ENCODE peak calls at places on chromosomes 16 and 17, in five cellular contexts. A is kidney, N is fibroblast of lung, K is foreskin fibroblast, W is ascending aorta. B is an unnamed sample.

GRCh38 chr16:64089697-64090096 is 1032.2 kb downstream of the CDH11 start:
- DNase-seq in A (no peak), N (peak), K (peak), W (no peak), B (peak)

GRCh38 chr17:45414997-45415881 is 17.4 kb downstream of the ARHGAP27 start:
- DNase-seq in A (peak), N (no peak), K (no peak), W (no peak), B (no peak)

GRCh38 chr17:77353684-77354419 is 213.1 kb downstream of the SEC14L1 start:
- DNase-seq in A (no peak), N (no peak), K (peak), W (no peak), B (no peak)

GRCh38 chr17:19411641-19412040 is 609 bp downstream of the RNF112 start:
- DNase-seq in A (no peak), N (no peak), K (no peak), W (no peak), B (no peak)

GRCh38 chr16:24257965-24258364 is 1.8 kb downstream of the CACNG3 start:
- DNase-seq in A (no peak), N (peak), K (no peak), W (no peak), B (no peak)

GRCh38 chr16:83494459-83494858 is 313.3 kb upstream of the HSBP1 start:
- DNase-seq in A (no peak), N (no peak), K (no peak), W (no peak), B (no peak)

GRCh38 chr17:75404739-75405364 is 626 bp downstream of the GRB2 start:
- DNase-seq in A (peak), N (no peak), K (peak), W (no peak), B (no peak)

GRCh38 chr16:66612422-66612821 is 7.9 kb downstream of the CMTM3 start:
- DNase-seq in A (peak), N (no peak), K (no peak), W (no peak), B (no peak)

GRCh38 chr16:50602531-50603205 is 54.5 kb downstream of the NKD1 start:
- DNase-seq in A (no peak), N (no peak), K (no peak), W (no peak), B (no peak)

GRCh38 chr16:19907161-19907992 is 22.7 kb upstream of the GPRC5B start:
- DNase-seq in A (peak), N (peak), K (peak), W (no peak), B (peak)

GRCh38 chr17:73719588-73720071 is 75.4 kb upstream of the SDK2 start:
- DNase-seq in A (peak), N (peak), K (no peak), W (no peak), B (no peak)

GRCh38 chr17:19769946-19770652 is 22.0 kb upstream of the ALDH3A1 start:
- DNase-seq in A (no peak), N (no peak), K (peak), W (no peak), B (peak)

GRCh38 chr16:76293980-76294690 is 16.9 kb downstream of the CNTNAP4 start:
- DNase-seq in A (no peak), N (peak), K (peak), W (no peak), B (no peak)

GRCh38 chr16:68310441-68311315 is at the start of the genes PRMT7 and SLC7A6OS:
- DNase-seq in A (peak), N (peak), K (peak), W (peak), B (peak)
- TF ChIP-seq CTCF in A (peak), N (peak), K (no peak), W (peak), B (no peak)

DNA sequence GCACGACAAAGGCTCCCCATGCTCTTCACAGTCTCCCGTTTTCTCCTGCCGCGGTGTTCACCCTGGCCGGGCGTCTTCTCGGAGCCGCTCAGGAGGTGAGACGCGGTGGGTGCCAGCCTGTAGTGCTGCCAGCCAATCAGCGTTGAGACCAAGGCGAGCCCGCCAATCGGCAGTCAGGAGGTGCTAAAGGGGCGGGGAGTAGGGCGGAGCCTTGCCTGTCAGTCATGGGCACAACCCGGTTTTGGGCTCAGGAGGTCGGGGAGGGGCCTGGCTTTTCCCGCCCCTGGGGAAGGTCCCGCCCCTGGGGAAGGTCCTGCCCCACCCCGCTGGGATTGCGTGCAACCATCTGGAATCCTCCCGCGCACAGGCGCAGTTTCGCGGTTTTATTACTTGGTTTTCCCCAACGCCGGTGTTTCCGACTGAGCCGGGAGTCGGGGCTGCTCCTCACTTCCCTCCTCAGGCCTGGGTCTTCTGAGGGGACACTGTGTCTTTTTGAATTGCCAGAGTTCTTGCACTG is at the start of gene PRDM7:
- DNase-seq in A (peak), N (peak), K (peak), W (peak), B (peak)
- H3K4me3 ChIP-seq in A (peak), N (peak), K (peak), W (peak), B (peak)

GRCh38 chr17:79255926-79256325 is 181.3 kb downstream of the ENGASE start:
- DNase-seq in A (no peak), N (no peak), K (no peak), W (no peak), B (no peak)
- TF ChIP-seq CTCF in A (no peak), N (no peak), K (no peak), W (no peak), B (no peak)

DNA sequence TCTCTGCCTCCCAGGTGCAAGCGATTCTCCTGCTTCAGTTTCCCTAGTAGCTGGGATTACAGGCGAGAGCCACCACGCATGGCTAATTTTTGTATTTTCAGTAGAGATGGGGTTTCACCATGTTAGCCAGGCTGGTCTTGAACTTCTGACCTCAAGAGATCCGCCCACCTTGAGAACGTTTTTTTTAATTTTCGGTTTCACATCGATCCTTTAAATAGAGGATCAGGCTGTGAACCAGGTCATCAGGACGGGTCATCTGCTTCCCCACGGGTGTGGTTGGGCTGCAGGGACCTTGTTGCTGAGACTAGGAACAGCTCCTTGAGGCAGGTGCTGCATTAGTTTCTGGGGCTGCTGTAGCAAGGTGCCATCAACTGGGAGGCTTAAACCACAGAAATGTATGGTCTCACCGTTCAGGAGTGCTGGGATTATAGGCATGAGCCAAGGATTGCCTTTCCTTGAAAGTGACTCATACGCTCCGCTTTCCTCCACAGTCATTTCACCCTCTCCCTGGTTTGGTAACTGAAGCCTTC is 7.9 kb upstream of the NAGPA start:
- DNase-seq in A (no peak), N (no peak), K (peak), W (no peak), B (no peak)
- H3K4me3 ChIP-seq in A (no peak), N (no peak), K (no peak), W (no peak), B (no peak)

B was measured in HFF-Myc.